ENCODE peak calls at places on chromosome 14, in five cellular contexts. T, U, Q, M and D are unnamed samples.

GRCh38 chr14:69850086-69850735 is 29.0 kb upstream of the SMOC1 start:
- DNase-seq in U (no peak), Q (no peak), T (no peak), M (no peak), D (no peak)

GRCh38 chr14:93301821-93302447 is 30.9 kb downstream of the BTBD7 start:
- DNase-seq in U (no peak), M (no peak), Q (no peak), T (peak; percentile 43), D (no peak)

GRCh38 chr14:96231731-96232130 is 24.3 kb upstream of the BDKRB1 start:
- DNase-seq in U (no peak), Q (no peak), T (no peak), M (no peak), D (no peak)

GRCh38 chr14:97218713-97219355 is 421.7 kb downstream of the VRK1 start:
- DNase-seq in Q (no peak), T (no peak), M (no peak), U (peak; percentile 48), D (peak; percentile 60)

GRCh38 chr14:90658541-90658967 is 157.7 kb downstream of the TTC7B start:
- DNase-seq in Q (no peak), T (peak; percentile 80), M (no peak), U (peak; percentile 39), D (peak; percentile 41)

GRCh38 chr14:53023325-53023724 is 72.5 kb upstream of the FERMT2 start:
- DNase-seq in U (no peak), M (no peak), Q (no peak), T (no peak), D (no peak)

GRCh38 chr14:35783699-35784098 is 25.4 kb downstream of the RALGAPA1 start:
- DNase-seq in M (no peak), T (no peak), U (no peak), Q (no peak), D (no peak)

GRCh38 chr14:32764131-32764530 is 174.5 kb upstream of the NPAS3 start:
- DNase-seq in M (no peak), U (no peak), Q (peak; percentile 32), T (peak; percentile 1), D (no peak)

GRCh38 chr14:24064091-24064795 is 7.1 kb upstream of the CPNE6 start:
- DNase-seq in M (no peak), U (no peak), Q (no peak), T (no peak), D (no peak)

GRCh38 chr14:31945074-31945613 is 132.0 kb upstream of the ARHGAP5 start:
- DNase-seq in U (peak; percentile 6), M (no peak), Q (peak; percentile 75), T (no peak), D (peak; percentile 48)

GRCh38 chr14:101476931-101477553 is 84.3 kb upstream of the DIO3 start:
- DNase-seq in T (no peak), M (peak; percentile 42), Q (no peak), U (no peak), D (peak; percentile 2)

GRCh38 chr14:70036665-70037064 is 152.1 kb downstream of the SLC8A3 start:
- DNase-seq in T (no peak), Q (peak; percentile 32), M (no peak), U (no peak), D (no peak)

GRCh38 chr14:87522575-87522974 is 470.4 kb downstream of the GALC start:
- DNase-seq in Q (peak; percentile 91), M (peak; percentile 5), U (no peak), T (no peak), D (no peak)

GRCh38 chr14:85731198-85731597 is 201.3 kb downstream of the FLRT2 start:
- DNase-seq in Q (no peak), U (no peak), T (peak; percentile 58), M (no peak), D (no peak)

GRCh38 chr14:77607741-77608302 is 8.6 kb downstream of the SPTLC2 start:
- DNase-seq in T (no peak), Q (no peak), U (no peak), M (no peak), D (no peak)

GRCh38 chr14:91835920-91836843 is 31.2 kb downstream of the TC2N start:
- DNase-seq in Q (peak; percentile 90), T (no peak), U (peak; percentile 92), M (peak; percentile 52), D (peak; percentile 92)

GRCh38 chr14:100283984-100284881 is 22.0 kb downstream of the SLC25A29 start:
- DNase-seq in Q (peak; percentile 17), U (no peak), T (no peak), M (no peak), D (no peak)

GRCh38 chr14:105862581-105863239 is 336.3 kb downstream of the TMEM121 start:
- DNase-seq in T (no peak), Q (no peak), M (no peak), U (no peak), D (peak; percentile 7)

GRCh38 chr14:101286271-101287018 is 274.9 kb upstream of the DIO3 start:
- DNase-seq in U (no peak), Q (no peak), M (no peak), T (no peak), D (no peak)

GRCh38 chr14:85532981-85533820 is 3.3 kb downstream of the FLRT2 start:
- DNase-seq in U (no peak), Q (peak; percentile 61), T (peak; percentile 90), M (no peak), D (no peak)

GRCh38 chr14:23494223-23494622 is 24.7 kb downstream of the NGDN start:
- DNase-seq in M (peak; percentile 51), Q (no peak), T (peak; percentile 14), U (no peak), D (no peak)

GRCh38 chr14:95725685-95726336 is 11.9 kb upstream of the TCL1A start:
- DNase-seq in U (no peak), M (no peak), T (no peak), Q (no peak), D (no peak)

GRCh38 chr14:63677891-63678379 is 36.3 kb upstream of the WDR89 start:
- DNase-seq in T (peak; percentile 87), U (no peak), M (peak; percentile 32), Q (no peak), D (no peak)

GRCh38 chr14:98198385-98198784 is 1073.6 kb downstream of the BCL11B start:
- DNase-seq in Q (no peak), M (no peak), U (peak; percentile 69), T (no peak), D (peak; percentile 72)

GRCh38 chr14:31043379-31043778 is 17.2 kb upstream of the STRN3 start:
- DNase-seq in Q (no peak), U (no peak), T (no peak), M (no peak), D (no peak)

GRCh38 chr14:85421166-85421877 is 108.6 kb upstream of the FLRT2 start:
- DNase-seq in M (no peak), T (peak; percentile 87), Q (peak; percentile 9), U (no peak), D (no peak)

GRCh38 chr14:92244805-92245204 is 78.2 kb upstream of the SLC24A4 start:
- DNase-seq in T (no peak), Q (peak; percentile 9), U (no peak), M (no peak), D (no peak)

GRCh38 chr14:24508155-24508554 is at the start of gene CMA1:
- DNase-seq in Q (no peak), U (no peak), T (no peak), M (no peak), D (no peak)

GRCh38 chr14:69460093-69460701 is 24.3 kb upstream of the PLEKHD1 start:
- DNase-seq in T (peak; percentile 88), Q (peak; percentile 86), U (peak; percentile 64), M (no peak), D (peak; percentile 77)

GRCh38 chr14:97025722-97026121 is 228.5 kb downstream of the VRK1 start:
- DNase-seq in M (peak; percentile 15), Q (no peak), U (no peak), T (no peak), D (no peak)

GRCh38 chr14:50425816-50426215 is 29.1 kb upstream of the CDKL1 start:
- DNase-seq in U (no peak), T (peak; percentile 24), M (no peak), Q (no peak), D (no peak)